ENCODE peak calls at places on chromosome 9, in six cellular contexts. Z, X, A, H, L and B are unnamed samples.

GRCh38 chr9:13939129-13939528 is 374.8 kb downstream of the NFIB start:
- DNase-seq in Z (peak), X (no peak), A (no peak), H (no peak), L (no peak), B (no peak)

GRCh38 chr9:113350338-113350672 is 964 bp downstream of the BSPRY start:
- DNase-seq in Z (no peak), X (no peak), A (no peak), H (no peak), L (no peak), B (no peak)

GRCh38 chr9:77541055-77541454 is 107.1 kb downstream of the GNA14 start:
- DNase-seq in Z (no peak), X (no peak), A (no peak), H (no peak), L (no peak), B (no peak)

GRCh38 chr9:20558609-20559016 is 63.7 kb downstream of the MLLT3 start:
- DNase-seq in Z (no peak), X (no peak), A (no peak), H (no peak), L (no peak), B (no peak)

GRCh38 chr9:272251-273213 is 57.9 kb downstream of the DOCK8 start:
- DNase-seq in Z (peak), X (no peak), A (peak), H (no peak), L (no peak), B (no peak)

GRCh38 chr9:128891354-128892222 is 9.7 kb downstream of the LRRC8A start:
- DNase-seq in Z (no peak), X (no peak), A (no peak), H (no peak), L (no peak), B (no peak)

GRCh38 chr9:78903581-78903980 is 606.7 kb downstream of the PSAT1 start:
- DNase-seq in Z (no peak), X (no peak), A (no peak), H (no peak), L (no peak), B (no peak)

GRCh38 chr9:36118706-36119105 is 17.8 kb upstream of the GLIPR2 start:
- DNase-seq in Z (no peak), X (no peak), A (no peak), H (no peak), L (no peak), B (no peak)

GRCh38 chr9:116430849-116431248 is 256.3 kb upstream of the TRIM32 start:
- DNase-seq in Z (peak), X (no peak), A (no peak), H (no peak), L (no peak), B (no peak)

GRCh38 chr9:79446540-79447307 is 125.0 kb upstream of the TLE4 start:
- DNase-seq in Z (no peak), X (no peak), A (no peak), H (no peak), L (no peak), B (no peak)

GRCh38 chr9:134035041-134036039 is 10.1 kb downstream of the BRD3OS start:
- DNase-seq in Z (peak), X (no peak), A (no peak), H (no peak), L (no peak), B (no peak)

GRCh38 chr9:124306098-124306735 is 48.5 kb downstream of the NEK6 start:
- DNase-seq in Z (no peak), X (no peak), A (no peak), H (peak), L (no peak), B (no peak)

GRCh38 chr9:19119801-19120440 is 7.4 kb downstream of the PLIN2 start:
- DNase-seq in Z (no peak), X (no peak), A (no peak), H (no peak), L (no peak), B (no peak)

GRCh38 chr9:84266087-84266561 is 74.4 kb downstream of the SLC28A3 start:
- DNase-seq in Z (no peak), X (no peak), A (no peak), H (peak), L (peak), B (no peak)

GRCh38 chr9:115291841-115292240 is 173.9 kb upstream of the TNC start:
- DNase-seq in Z (no peak), X (no peak), A (no peak), H (no peak), L (no peak), B (no peak)

GRCh38 chr9:37034938-37035471 is 937 bp upstream of the PAX5 start:
- DNase-seq in Z (no peak), X (no peak), A (no peak), H (no peak), L (no peak), B (no peak)

GRCh38 chr9:29456940-29457339 is 1883.7 kb upstream of the C9orf72 start:
- DNase-seq in Z (no peak), X (no peak), A (no peak), H (no peak), L (no peak), B (no peak)

GRCh38 chr9:21516796-21517195 is 34.7 kb upstream of the IFNE start:
- DNase-seq in Z (no peak), X (no peak), A (no peak), H (no peak), L (no peak), B (no peak)